ENCODE peak calls at places on chromosome 18, in nine cellular contexts. H, C, O, K, V, D, E, S and L are unnamed samples.

GRCh38 chr18:42052137-42052708 is 97.2 kb downstream of the PIK3C3 start:
- DNase-seq in S (no peak), C (no peak), K (no peak), E (no peak), D (no peak), V (no peak), O (peak; percentile 60), H (peak; percentile 5), L (no peak)

GRCh38 chr18:67875936-67876335 is 359.4 kb upstream of the DSEL start:
- DNase-seq in V (no peak), K (no peak), C (no peak), H (no peak), D (no peak), S (no peak), O (peak; percentile 40), E (no peak), L (no peak)

GRCh38 chr18:69484699-69485396 is 84.2 kb downstream of the DOK6 start:
- DNase-seq in D (no peak), H (peak; percentile 56), V (no peak), E (no peak), O (peak; percentile 56), K (no peak), C (no peak), S (no peak), L (no peak)

GRCh38 chr18:61854578-61854977 is 38.2 kb downstream of the RNF152 start:
- DNase-seq in V (no peak), S (no peak), C (no peak), K (no peak), E (no peak), O (peak; percentile 62), H (no peak), D (no peak), L (no peak)

GRCh38 chr18:79197531-79197930 is 128.3 kb downstream of the ATP9B start:
- DNase-seq in H (no peak), S (no peak), V (no peak), O (no peak), E (no peak), K (no peak), D (no peak), C (no peak), L (no peak)

GRCh38 chr18:48263913-48264506 is 145.2 kb downstream of the ZBTB7C start:
- DNase-seq in S (no peak), C (no peak), H (no peak), D (no peak), V (no peak), O (no peak), K (no peak), E (no peak), L (peak; percentile 22)

GRCh38 chr18:56637897-56638231 is 528 bp downstream of the TXNL1 start:
- DNase-seq in D (no peak), S (no peak), V (no peak), E (no peak), H (peak; percentile 49), O (peak; percentile 4), K (no peak), C (no peak), L (no peak)

GRCh38 chr18:8752329-8752728 is 47.0 kb downstream of the MTCL1 start:
- DNase-seq in V (no peak), D (no peak), E (no peak), O (peak; percentile 61), C (no peak), H (no peak), S (no peak), K (no peak), L (no peak)

GRCh38 chr18:12015697-12016062 is 34.4 kb downstream of the IMPA2 start:
- DNase-seq in D (no peak), K (peak; percentile 29), O (peak; percentile 95), S (no peak), E (no peak), H (no peak), V (no peak), C (no peak), L (no peak)

GRCh38 chr18:9824474-9824832 is 61.3 kb upstream of the TXNDC2 start:
- DNase-seq in H (no peak), S (no peak), C (no peak), K (no peak), D (no peak), O (peak; percentile 88), V (no peak), E (no peak), L (no peak)

GRCh38 chr18:35808796-35809195 is 163.7 kb upstream of the RMP24 start:
- DNase-seq in S (no peak), E (no peak), V (no peak), D (no peak), H (no peak), K (no peak), C (no peak), O (no peak), L (no peak)

GRCh38 chr18:68660355-68661183 is 54.3 kb downstream of the TMX3 start:
- DNase-seq in V (no peak), D (peak; percentile 3), O (peak; percentile 80), H (peak; percentile 74), K (no peak), C (no peak), S (no peak), E (no peak), L (no peak)

GRCh38 chr18:14905350-14905749 is 157.4 kb downstream of the ANKRD30B start:
- DNase-seq in D (no peak), C (no peak), V (no peak), H (no peak), O (no peak), E (no peak), S (no peak), K (no peak), L (no peak)

GRCh38 chr18:75525331-75525730 is 97.8 kb upstream of the SMIM21 start:
- DNase-seq in E (no peak), C (no peak), O (no peak), D (no peak), K (no peak), S (no peak), H (no peak), V (no peak), L (no peak)

GRCh38 chr18:69956037-69956436 is 8.4 kb upstream of the CD226 start:
- DNase-seq in E (peak; percentile 43), S (no peak), H (no peak), O (no peak), V (no peak), D (no peak), C (no peak), K (no peak), L (no peak)

GRCh38 chr18:36179562-36180334 is 7.5 kb upstream of the MOCOS start:
- DNase-seq in K (peak; percentile 99), O (peak; percentile 93), H (no peak), V (no peak), S (peak; percentile 81), C (peak; percentile 74), D (no peak), E (peak; percentile 85), L (no peak)

DNA sequence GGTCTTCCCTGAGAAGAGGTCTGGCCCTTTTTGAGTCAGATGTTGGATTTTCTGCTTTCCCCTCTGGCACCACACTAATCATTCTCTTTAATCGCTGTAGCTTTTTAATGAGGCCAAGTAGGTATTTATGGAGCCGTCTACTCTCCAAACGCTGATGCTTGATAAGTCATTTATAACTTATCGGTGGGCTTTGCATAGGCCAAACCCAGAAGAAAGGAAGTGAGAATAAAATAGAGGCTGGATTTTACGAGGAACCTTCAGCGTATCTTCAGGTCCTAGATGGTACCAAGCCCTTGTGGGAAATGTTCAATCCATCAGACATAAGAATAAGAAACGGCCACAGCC is 142.5 kb upstream of the CTAGE1 start:
- DNase-seq in V (no peak), C (no peak), K (no peak), S (no peak), O (no peak), D (no peak), H (no peak), E (no peak), L (no peak)
- H3K4me3 ChIP-seq in V (peak overlapping the region; percentile 61), C (no peak overlapping the region), K (peak overlapping the region; percentile 59), S (peak overlapping the region; percentile 81), O (peak overlapping the region; percentile 49), D (peak overlapping the region; percentile 63), H (peak overlapping the region; percentile 76), E (peak overlapping the region; percentile 52), L (peak overlapping the region; percentile 55)

GRCh38 chr18:39842042-39842791 is 2112.8 kb upstream of the PIK3C3 start:
- DNase-seq in D (no peak), V (no peak), H (peak; percentile 23), C (no peak), O (no peak), E (no peak), K (no peak), S (no peak), L (no peak)

GRCh38 chr18:39838831-39839230 is 2116.2 kb upstream of the PIK3C3 start:
- DNase-seq in H (no peak), C (no peak), S (no peak), O (no peak), E (no peak), K (no peak), D (no peak), V (no peak), L (no peak)

GRCh38 chr18:39841133-39842041 is 2113.6 kb upstream of the PIK3C3 start:
- DNase-seq in V (no peak), D (peak; percentile 28), S (peak; percentile 43), C (peak; percentile 68), K (peak; percentile 45), O (peak; percentile 86), E (no peak), H (peak; percentile 90), L (peak; percentile 28)

GRCh38 chr18:39840406-39840805 is 2114.6 kb upstream of the PIK3C3 start:
- DNase-seq in H (no peak), C (no peak), D (no peak), E (no peak), S (no peak), V (no peak), K (no peak), O (peak; percentile 96), L (no peak)

DNA sequence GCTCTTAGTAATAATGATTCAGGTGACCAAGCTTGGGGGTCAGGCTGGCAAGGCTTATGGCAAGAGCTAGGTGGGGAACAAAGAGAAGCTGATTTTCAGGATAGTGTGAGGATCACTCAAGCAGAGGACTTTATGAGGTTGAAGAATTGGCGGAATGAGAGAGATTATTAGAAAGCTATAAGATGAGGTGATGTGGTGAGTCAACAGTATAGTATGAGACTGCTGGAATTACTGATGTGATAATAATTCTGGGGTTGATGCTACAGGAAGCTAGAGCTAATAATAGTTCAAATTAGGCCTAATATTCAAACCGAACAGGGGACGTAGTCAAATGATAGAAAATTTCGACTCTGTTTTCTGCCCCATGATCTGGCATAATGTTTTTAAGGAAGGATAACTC is 2115.3 kb upstream of the PIK3C3 start:
- DNase-seq in O (peak; percentile 30), E (no peak), K (no peak), C (no peak), S (no peak), H (no peak), V (no peak), D (no peak), L (no peak)
- TF ChIP-seq CTCF in O (no peak), E (no peak), K (no peak), C (no peak), S (no peak), H (no peak), V (no peak), D (no peak), L (no peak)

GRCh38 chr18:13562494-13563029 is 163.8 kb downstream of the FAM210A start:
- DNase-seq in K (no peak), O (no peak), H (no peak), S (no peak), C (no peak), V (no peak), E (no peak), D (no peak), L (no peak)
- H3K4me1 ChIP-seq in K (no peaks in the 10 kb centered on the region), O (no peaks in the 10 kb centered on the region), H (no peaks in the 10 kb centered on the region), S (no peaks in the 10 kb centered on the region), C (no peaks in the 10 kb centered on the region), V (peaks cover 16% of the 10 kb centered on the region), E (no peaks in the 10 kb centered on the region), D (no peaks in the 10 kb centered on the region), L (no peaks in the 10 kb centered on the region)

GRCh38 chr18:3015203-3015590 is 2.3 kb upstream of the LPIN2 start:
- DNase-seq in D (peak; percentile 38), S (no peak), H (no peak), O (peak; percentile 86), K (peak; percentile 42), E (peak; percentile 39), V (no peak), C (no peak), L (no peak)
- H3K4me3 ChIP-seq in D (no peak overlapping the region), S (no peak overlapping the region), H (no peak overlapping the region), O (no peak overlapping the region), K (no peak overlapping the region), E (no peak overlapping the region), V (no peak overlapping the region), C (no peak overlapping the region), L (no peak overlapping the region)